ENCODE peak calls at places on chromosomes 11 and 22, in five cellular contexts. O is neuronal stem cell, R is H9, Z is H1, S is trophoblast cell. V is an unnamed sample.
A peak's percentile ranks its signal among the peaks of the same experiment; 100 is the strongest.

GRCh38 chr11:82557274-82557673 is 176.4 kb downstream of the FAM181B start:
- DNase-seq in O (no peak), R (no peak), Z (no peak), S (no peak), V (no peak)

GRCh38 chr11:12800032-12800671 is 125.9 kb downstream of the TEAD1 start:
- DNase-seq in O (no peak), R (no peak), Z (no peak), S (peak; percentile 83), V (peak; percentile 88)

GRCh38 chr11:12397953-12398352 is 20.6 kb downstream of the PARVA start:
- DNase-seq in O (no peak), R (no peak), Z (no peak), S (no peak), V (peak; percentile 98)

GRCh38 chr11:73854680-73855079 is 22.0 kb downstream of the COA4 start:
- DNase-seq in O (no peak), R (no peak), Z (no peak), S (peak; percentile 76), V (peak; percentile 22)

GRCh38 chr11:118921929-118922744 is 3.6 kb downstream of the BCL9L start:
- DNase-seq in O (no peak), R (peak; percentile 83), Z (no peak), S (peak; percentile 88), V (peak; percentile 83)

GRCh38 chr22:30132290-30132996 is 52.2 kb downstream of the HORMAD2 start:
- DNase-seq in O (no peak), R (no peak), Z (no peak), S (no peak), V (no peak)

GRCh38 chr22:46076651-46077339 is 73.5 kb upstream of the PPARA start:
- DNase-seq in O (no peak), R (no peak), Z (no peak), S (no peak), V (no peak)

GRCh38 chr11:3841426-3842304 is 906 bp upstream of the RHOG start:
- DNase-seq in O (peak; percentile 61), R (peak; percentile 89), Z (peak; percentile 59), S (peak; percentile 87), V (peak; percentile 90)

GRCh38 chr11:42812960-42813359 is 498.8 kb upstream of the API5 start:
- DNase-seq in O (no peak), R (no peak), Z (no peak), S (no peak), V (no peak)

GRCh38 chr11:45048870-45049825 is 97.3 kb upstream of the PRDM11 start:
- DNase-seq in O (no peak), R (no peak), Z (no peak), S (no peak), V (no peak)

GRCh38 chr11:20459865-20460264 is 72.3 kb downstream of the PRMT3 start:
- DNase-seq in O (no peak), R (no peak), Z (no peak), S (no peak), V (no peak)

GRCh38 chr11:12086271-12087074 is 23.9 kb upstream of the MICAL2 start:
- DNase-seq in O (no peak), R (no peak), Z (no peak), S (peak; percentile 71), V (peak; percentile 99)

GRCh38 chr22:30635273-30636225 is at the start of gene SLC35E4:
- DNase-seq in O (peak; percentile 89), R (peak; percentile 92), Z (peak; percentile 69), S (peak; percentile 74), V (peak; percentile 88)

GRCh38 chr11:128599729-128600128 is 12.4 kb upstream of the ETS1 start:
- DNase-seq in O (no peak), R (no peak), Z (no peak), S (no peak), V (peak; percentile 81)

GRCh38 chr11:114818382-114818781 is 140.1 kb downstream of the NXPE2 start:
- DNase-seq in O (no peak), R (no peak), Z (no peak), S (no peak), V (no peak)

GRCh38 chr11:1983601-1983961 is 14.1 kb downstream of the H19 start:
- DNase-seq in O (no peak), R (no peak), Z (no peak), S (no peak), V (no peak)

GRCh38 chr11:8715501-8715900 is 32.9 kb downstream of the RPL27A start:
- DNase-seq in O (no peak), R (no peak), Z (no peak), S (no peak), V (no peak)

GRCh38 chr11:41479179-41479578 is 19.7 kb upstream of the LRRC4C start:
- DNase-seq in O (no peak), R (no peak), Z (no peak), S (no peak), V (no peak)

GRCh38 chr11:2774173-2775082 is 74.6 kb upstream of the KCNQ1OT1 start:
- DNase-seq in O (no peak), R (no peak), Z (no peak), S (no peak), V (no peak)

GRCh38 chr11:123325535-123325934 is 104.5 kb upstream of the GRAMD1B start:
- DNase-seq in O (no peak), R (no peak), Z (no peak), S (no peak), V (no peak)

DNA sequence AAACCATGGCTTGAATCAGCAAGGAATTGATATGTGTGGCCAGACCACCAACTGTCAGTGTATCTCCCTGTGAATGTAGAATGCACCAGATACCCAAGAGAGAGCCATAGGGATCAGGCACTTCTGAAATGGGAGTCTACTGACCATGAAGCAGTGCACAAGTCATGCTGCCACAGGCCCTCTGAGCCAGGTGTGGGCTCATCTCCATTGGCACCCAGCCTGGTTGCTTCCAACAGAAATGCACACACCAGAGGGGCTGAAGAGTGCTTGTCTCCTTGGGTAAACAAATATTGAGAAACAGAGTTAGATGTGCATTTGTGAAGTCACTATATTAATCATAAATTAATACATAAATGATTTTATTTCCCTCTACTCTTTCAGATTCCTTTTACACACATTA is 28.4 kb upstream of the PANX1 start:
- DNase-seq in O (no peak), R (no peak), Z (no peak), S (no peak), V (no peak)
- H2BK12ac ChIP-seq in O (no peak overlapping the region), R (no peak overlapping the region), Z (no peak overlapping the region), S (no peak overlapping the region), V (no peak overlapping the region)

DNA sequence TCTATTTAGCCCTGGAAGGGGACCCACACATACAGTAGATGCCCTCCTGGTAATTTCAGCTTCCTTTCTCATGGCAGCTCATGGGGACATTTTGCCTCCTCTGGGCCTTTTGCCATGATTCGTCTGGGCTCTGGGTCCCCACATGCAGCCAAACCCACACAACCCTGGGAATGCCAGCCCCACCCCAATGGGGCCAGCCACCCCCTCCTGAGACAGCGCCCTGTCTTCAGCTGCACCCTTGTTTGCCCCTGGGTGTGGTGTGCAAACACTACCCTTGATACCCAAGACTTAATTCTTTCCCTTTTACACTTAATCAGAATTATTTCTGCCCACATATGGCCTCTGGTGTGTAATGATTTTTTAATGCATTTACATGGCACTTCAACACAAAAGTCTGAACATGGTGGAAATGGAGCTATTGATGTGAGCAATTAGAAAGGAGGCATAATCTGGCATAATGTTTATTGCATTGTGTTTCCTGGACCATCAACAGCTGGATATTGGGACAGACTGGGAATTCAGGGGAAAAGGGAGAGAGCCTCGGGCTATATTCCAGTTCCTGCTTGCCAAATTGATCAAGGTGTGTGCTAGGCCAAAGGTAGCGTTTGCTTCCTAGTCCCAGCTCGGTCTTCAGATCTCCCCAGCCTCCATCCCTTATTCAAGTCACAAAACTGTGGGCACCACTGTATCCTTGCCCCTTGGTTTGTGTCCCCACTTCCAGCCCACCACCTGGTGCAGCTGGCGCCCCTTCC is 85.0 kb upstream of the ANO1 start:
- DNase-seq in O (no peak), R (no peak), Z (no peak), S (no peak), V (no peak)
- H3K4me1 ChIP-seq in O (no peaks in the 10 kb centered on the region), R (no peaks in the 10 kb centered on the region), Z (no peaks in the 10 kb centered on the region), S (no peaks in the 10 kb centered on the region), V (no peaks in the 10 kb centered on the region)

DNA sequence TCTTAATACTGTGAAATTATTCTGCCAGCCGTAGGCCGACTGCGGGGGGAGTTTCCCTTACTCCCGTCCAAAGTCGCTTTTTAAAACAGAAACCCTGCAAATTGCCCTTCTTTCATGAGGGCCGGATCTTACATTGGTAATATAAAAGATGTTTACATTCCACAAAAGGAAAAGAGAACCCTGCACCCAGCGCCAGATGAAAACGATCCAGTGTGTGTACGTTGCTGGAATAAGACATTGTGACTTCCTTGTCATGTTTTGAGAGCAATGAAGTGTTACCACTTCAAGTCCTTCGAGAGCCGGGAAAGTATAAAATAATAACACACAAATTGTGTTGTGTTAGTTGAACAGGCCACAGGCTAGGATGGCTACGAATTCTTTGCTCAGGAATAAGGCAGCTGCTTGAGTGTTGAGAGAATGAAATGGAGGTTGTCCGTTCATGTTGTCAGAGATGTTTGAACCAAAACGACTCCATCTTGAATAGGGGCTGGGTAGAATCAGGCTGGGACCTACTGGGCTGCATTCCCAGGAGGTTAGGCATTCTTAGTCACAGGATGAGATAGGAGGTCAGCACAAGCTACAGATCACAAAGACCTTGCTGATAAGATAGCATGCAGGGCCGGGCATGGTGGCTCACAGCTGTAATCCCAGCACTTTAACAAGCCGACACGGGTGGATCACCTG is 5.4 kb upstream of the ARHGAP8 start:
- DNase-seq in O (no peak), R (peak; percentile 34), Z (no peak), S (peak; percentile 87), V (no peak)
- H3K18ac ChIP-seq in O (no peak overlapping the region), R (peak overlapping the region; percentile 72), Z (peak overlapping the region; percentile 60), S (no peak overlapping the region), V (no peak overlapping the region)

DNA sequence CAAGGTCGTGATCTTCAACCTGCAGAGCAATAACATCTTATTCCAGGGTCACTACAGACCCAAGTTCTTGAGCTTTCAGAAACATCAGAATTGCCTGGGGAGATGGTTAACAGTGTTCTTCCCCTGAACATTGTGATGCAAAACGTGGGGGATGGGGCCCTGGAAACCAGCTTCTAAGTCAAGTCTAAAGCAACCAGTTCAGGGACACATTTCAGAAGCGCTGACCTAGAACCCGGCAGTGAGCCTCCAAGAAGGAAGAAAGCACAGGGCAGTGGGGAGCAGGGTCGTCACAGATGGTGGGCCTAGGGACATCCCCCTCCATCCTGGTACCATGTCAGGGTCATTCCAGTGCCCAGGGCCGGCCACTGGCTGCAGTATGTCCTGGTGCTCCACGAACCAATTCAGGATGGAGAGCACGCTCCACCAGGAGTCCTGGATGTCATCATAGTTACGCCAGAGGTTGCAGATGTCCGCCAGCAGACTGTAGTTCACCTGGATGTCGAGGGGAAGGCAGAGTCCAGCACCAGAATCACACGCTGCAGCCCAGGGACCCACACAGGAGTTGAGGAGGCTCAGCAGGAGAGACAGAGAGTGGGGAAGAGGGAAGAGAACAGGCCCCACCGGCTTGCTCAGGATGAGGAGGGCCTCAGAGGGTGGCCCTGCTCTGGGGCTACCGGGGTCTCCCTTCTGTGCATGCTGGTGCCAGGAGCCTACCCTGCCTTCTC is 5.0 kb downstream of the NAGA start:
- DNase-seq in O (no peak), R (peak; percentile 71), Z (no peak), S (no peak), V (no peak)
- H2BK12ac ChIP-seq in O (no peak overlapping the region), R (no peak overlapping the region), Z (peak overlapping the region; percentile 97), S (no peak overlapping the region), V (no peak overlapping the region)

GRCh38 chr11:130164221-130164570 is 4.6 kb downstream of the ST14 start:
- DNase-seq in O (no peak), R (no peak), Z (no peak), S (no peak), V (no peak)
- H3K4me1 ChIP-seq in O (no peaks in the 10 kb centered on the region), R (no peaks in the 10 kb centered on the region), Z (no peaks in the 10 kb centered on the region), S (peaks cover 7% of the 10 kb centered on the region), V (peaks cover 25% of the 10 kb centered on the region)